ENCODE peak calls at places on chromosomes 13 and 19, in eight cellular contexts. P, Q, F, Z, E, A, K and I are unnamed samples.

GRCh38 chr19:48735031-48735615 is 5.3 kb downstream of the RASIP1 start:
- DNase-seq in A (no peak), K (no peak), E (no peak), P (no peak), Q (no peak), Z (no peak), F (peak; percentile 44), I (no peak)

GRCh38 chr19:34189199-34189916 is 17.1 kb downstream of the LSM14A start:
- DNase-seq in Z (no peak), Q (no peak), K (no peak), E (no peak), F (no peak), P (no peak), A (no peak), I (no peak)

GRCh38 chr13:34161829-34162544 is 344.0 kb downstream of the RFC3 start:
- DNase-seq in Z (no peak), P (peak; percentile 41), Q (peak; percentile 93), E (no peak), F (peak; percentile 2), K (no peak), A (peak; percentile 14), I (no peak)

GRCh38 chr13:74246398-74246975 is 112.3 kb upstream of the KLF12 start:
- DNase-seq in P (no peak), A (no peak), Z (no peak), K (no peak), F (no peak), Q (no peak), E (peak; percentile 66), I (no peak)

GRCh38 chr13:103694033-103694432 is 627.8 kb upstream of the SLC10A2 start:
- DNase-seq in F (no peak), E (no peak), A (no peak), Z (no peak), K (no peak), P (no peak), Q (no peak), I (no peak)

GRCh38 chr19:19071897-19072296 is 8.1 kb downstream of the SLC25A42 start:
- DNase-seq in P (no peak), A (no peak), K (no peak), Q (no peak), F (no peak), E (no peak), Z (no peak), I (no peak)

GRCh38 chr13:52344108-52344507 is 61.9 kb downstream of the THSD1 start:
- DNase-seq in Z (no peak), Q (peak; percentile 76), P (no peak), K (no peak), A (no peak), E (no peak), F (no peak), I (no peak)

GRCh38 chr19:48896191-48896720 is 2.3 kb downstream of the TULP2 start:
- DNase-seq in P (no peak), E (peak; percentile 86), F (no peak), A (no peak), K (peak; percentile 80), Z (no peak), Q (peak; percentile 33), I (peak; percentile 84)

GRCh38 chr13:76954568-76954967 is 6.3 kb downstream of the ACOD1 start:
- DNase-seq in Z (no peak), P (no peak), Q (no peak), E (no peak), A (no peak), K (no peak), F (no peak), I (no peak)

GRCh38 chr13:73835138-73835721 is 299.0 kb downstream of the KLF12 start:
- DNase-seq in A (peak; percentile 4), Z (no peak), P (peak; percentile 73), K (no peak), E (no peak), Q (peak; percentile 42), F (peak; percentile 40), I (no peak)

GRCh38 chr19:51020988-51021651 is 1.6 kb upstream of the KLK10 start:
- DNase-seq in E (no peak), F (peak; percentile 71), A (peak; percentile 61), K (no peak), Q (peak; percentile 55), Z (no peak), P (peak; percentile 35), I (no peak)

GRCh38 chr13:34469212-34469983 is 472.7 kb upstream of the NBEA start:
- DNase-seq in E (no peak), P (peak; percentile 51), K (no peak), Z (no peak), A (peak; percentile 9), Q (no peak), F (no peak), I (no peak)

GRCh38 chr19:42113641-42114348 is 18.5 kb downstream of the POU2F2 start:
- DNase-seq in Q (peak; percentile 97), F (peak; percentile 75), E (no peak), K (no peak), A (peak; percentile 49), Z (no peak), P (peak; percentile 36), I (no peak)

GRCh38 chr13:36973621-36974268 is 25.4 kb downstream of the ALG5 start:
- DNase-seq in Q (no peak), Z (no peak), K (no peak), P (no peak), A (no peak), F (peak; percentile 47), E (no peak), I (no peak)

GRCh38 chr19:42057856-42058255 is 12.2 kb downstream of the GRIK5 start:
- DNase-seq in P (no peak), F (no peak), Z (no peak), A (no peak), K (no peak), Q (no peak), E (no peak), I (no peak)

GRCh38 chr19:11418518-11419506 is at the start of gene RGL3:
- DNase-seq in A (peak; percentile 59), E (no peak), K (peak; percentile 74), Z (no peak), P (no peak), F (no peak), Q (no peak), I (no peak)

GRCh38 chr13:44455781-44456180 is 82.2 kb downstream of the SERP2 start:
- DNase-seq in P (no peak), Z (no peak), E (no peak), K (no peak), A (no peak), F (no peak), Q (no peak), I (no peak)

GRCh38 chr13:88736026-88736425 is 1064.9 kb downstream of the SLITRK5 start:
- DNase-seq in F (no peak), A (no peak), Z (no peak), E (no peak), K (no peak), P (no peak), Q (no peak), I (no peak)

GRCh38 chr13:113881614-113882265 is 17.9 kb upstream of the GAS6 start:
- DNase-seq in Z (no peak), E (no peak), P (no peak), K (no peak), Q (no peak), F (no peak), A (no peak), I (no peak)

GRCh38 chr13:35917252-35917941 is 213.8 kb downstream of the DCLK1 start:
- DNase-seq in K (no peak), A (no peak), F (no peak), P (no peak), Z (no peak), Q (peak; percentile 73), E (no peak), I (no peak)

GRCh38 chr13:36096411-36097184 is 34.6 kb downstream of the DCLK1 start:
- DNase-seq in A (no peak), F (no peak), Q (no peak), K (no peak), Z (no peak), P (no peak), E (no peak), I (no peak)

GRCh38 chr19:49866933-49867782 is at the start of gene PNKP:
- DNase-seq in F (peak; percentile 93), Q (peak; percentile 88), P (peak; percentile 87), E (peak; percentile 95), A (peak; percentile 96), K (peak; percentile 94), Z (peak; percentile 72), I (peak; percentile 96)

GRCh38 chr13:21075303-21076264 is 14.2 kb upstream of the LATS2 start:
- DNase-seq in A (no peak), K (peak; percentile 74), F (peak; percentile 77), E (peak; percentile 73), P (no peak), Q (no peak), Z (no peak), I (peak; percentile 85)

GRCh38 chr19:10442698-10443097 is 22.4 kb downstream of the PDE4A start:
- DNase-seq in F (no peak), E (no peak), K (no peak), Z (no peak), A (no peak), Q (no peak), P (no peak), I (no peak)

GRCh38 chr13:69109891-69110525 is 997.6 kb upstream of the ATXN8OS start:
- DNase-seq in A (no peak), F (no peak), E (no peak), P (no peak), Q (no peak), Z (no peak), K (no peak), I (no peak)

GRCh38 chr13:84609716-84610115 is 727.4 kb upstream of the SLITRK1 start:
- DNase-seq in K (no peak), P (no peak), E (no peak), A (no peak), Q (peak; percentile 4), Z (no peak), F (no peak), I (no peak)

GRCh38 chr19:55820037-55820436 is 11.8 kb downstream of the NLRP11 start:
- DNase-seq in K (no peak), Q (no peak), F (no peak), P (no peak), E (no peak), Z (no peak), A (no peak), I (no peak)